ENCODE peak calls at places on chromosome 16, in ten cellular contexts. X, L, I, H, J, Q, R, V, U and D are unnamed samples.

GRCh38 chr16:72085002-72085401 is 8.4 kb downstream of the TXNL4B start:
- DNase-seq in X (no peak), J (no peak), U (no peak), I (no peak), L (peak), V (no peak), H (no peak), R (no peak), Q (no peak), D (no peak)

GRCh38 chr16:642189-643049 is 791 bp downstream of the MCRIP2 start:
- DNase-seq in U (no peak), V (no peak), J (no peak), Q (no peak), I (peak), H (peak), X (no peak), L (peak), R (peak), D (peak)

GRCh38 chr16:66603537-66604375 is 748 bp upstream of the CMTM3 start:
- DNase-seq in H (peak), J (no peak), L (peak), U (no peak), X (peak), V (peak), Q (peak), R (no peak), I (peak), D (peak)

GRCh38 chr16:53429221-53429943 is 4.9 kb upstream of the RBL2 start:
- DNase-seq in U (no peak), X (peak), V (peak), L (no peak), Q (no peak), H (peak), R (no peak), J (peak), I (no peak), D (no peak)

GRCh38 chr16:27233731-27234130 is 30.4 kb downstream of the KDM8 start:
- DNase-seq in R (no peak), H (no peak), I (peak), L (no peak), V (no peak), Q (no peak), X (no peak), J (no peak), U (no peak), D (no peak)

GRCh38 chr16:24163935-24164334 is 92.2 kb upstream of the CACNG3 start:
- DNase-seq in Q (no peak), H (no peak), R (no peak), X (no peak), L (no peak), I (no peak), V (no peak), U (no peak), J (no peak), D (peak)

GRCh38 chr16:22694887-22695382 is 119.0 kb upstream of the HS3ST2 start:
- DNase-seq in H (peak), J (peak), L (peak), R (no peak), V (peak), I (no peak), Q (peak), X (peak), U (no peak), D (no peak)

GRCh38 chr16:9138731-9139501 is 47.5 kb downstream of the HAPSTR1 start:
- DNase-seq in L (peak), J (no peak), X (peak), U (peak), H (peak), V (peak), Q (no peak), I (peak), R (peak), D (peak)

GRCh38 chr16:67397812-67398545 is 4.7 kb upstream of the TPPP3 start:
- DNase-seq in U (no peak), Q (no peak), R (peak), L (no peak), X (no peak), J (no peak), H (no peak), I (peak), V (no peak), D (no peak)

GRCh38 chr16:54165174-54165911 is 121.2 kb downstream of the IRX3 start:
- DNase-seq in X (no peak), H (no peak), R (no peak), Q (no peak), I (no peak), J (no peak), L (no peak), U (no peak), V (no peak), D (peak)

GRCh38 chr16:82044585-82044911 is 9.5 kb downstream of the HSD17B2 start:
- DNase-seq in I (no peak), H (peak), R (no peak), L (no peak), Q (no peak), V (no peak), J (no peak), U (no peak), X (no peak), D (no peak)

GRCh38 chr16:89115216-89115949 is 21.7 kb downstream of the ACSF3 start:
- DNase-seq in U (peak), X (peak), Q (no peak), L (peak), R (no peak), J (no peak), V (peak), H (peak), I (peak), D (no peak)

GRCh38 chr16:59355704-59356103 is 621.6 kb upstream of the GOT2 start:
- DNase-seq in R (no peak), X (no peak), U (no peak), I (no peak), V (no peak), L (no peak), Q (no peak), J (no peak), H (no peak), D (no peak)

GRCh38 chr16:31093132-31093703 is 1.4 kb downstream of the VKORC1 start:
- DNase-seq in I (peak), U (peak), H (peak), L (no peak), V (peak), X (no peak), J (no peak), Q (no peak), R (peak), D (peak)

GRCh38 chr16:67528870-67529638 is 425 bp downstream of the RIPOR1 start:
- DNase-seq in Q (no peak), J (no peak), R (peak), X (no peak), L (peak), H (peak), I (peak), U (no peak), V (no peak), D (peak)

GRCh38 chr16:55508941-55509920 is at the start of gene LPCAT2:
- DNase-seq in J (no peak), I (no peak), X (peak), V (peak), U (peak), L (peak), Q (peak), R (peak), H (peak), D (peak)

GRCh38 chr16:47905771-47906170 is 250.0 kb downstream of the ABCC12 start:
- DNase-seq in J (no peak), V (peak), X (peak), R (no peak), H (peak), I (no peak), U (no peak), Q (peak), L (no peak), D (no peak)

GRCh38 chr16:56450275-56450889 is 750 bp downstream of the NUDT21 start:
- DNase-seq in H (peak), U (no peak), I (peak), X (no peak), V (no peak), Q (no peak), J (no peak), R (peak), L (no peak), D (no peak)

GRCh38 chr16:65658339-65659275 is 536.7 kb upstream of the CDH11 start:
- DNase-seq in V (peak), R (peak), I (no peak), X (peak), U (peak), J (peak), Q (peak), H (peak), L (no peak), D (no peak)

GRCh38 chr16:49531425-49531824 is 157.8 kb downstream of the C16orf78 start:
- DNase-seq in L (no peak), V (no peak), R (no peak), U (no peak), J (no peak), Q (no peak), I (no peak), X (no peak), H (no peak), D (no peak)

GRCh38 chr16:81634380-81635121 is 144.5 kb upstream of the PLCG2 start:
- DNase-seq in L (no peak), U (no peak), X (peak), J (no peak), R (peak), H (peak), V (peak), Q (no peak), I (no peak), D (no peak)

GRCh38 chr16:47928008-47928407 is 227.8 kb downstream of the ABCC12 start:
- DNase-seq in V (no peak), I (peak), L (no peak), R (peak), Q (no peak), X (no peak), J (no peak), H (no peak), U (no peak), D (peak)

GRCh38 chr16:72198021-72198420 is 26.1 kb upstream of the PMFBP1 start:
- DNase-seq in U (no peak), L (peak), H (peak), V (peak), J (peak), R (no peak), I (no peak), Q (peak), X (peak), D (no peak)

GRCh38 chr16:15435216-15435864 is 952 bp downstream of the BMERB1 start:
- DNase-seq in H (no peak), Q (no peak), U (no peak), L (no peak), X (no peak), J (no peak), R (peak), V (no peak), I (no peak), D (no peak)

GRCh38 chr16:15439102-15439501 is 4.7 kb downstream of the BMERB1 start:
- DNase-seq in X (no peak), V (no peak), J (no peak), R (no peak), L (no peak), U (no peak), Q (no peak), H (no peak), I (no peak), D (no peak)

GRCh38 chr16:15434425-15435215 is at the start of gene BMERB1:
- DNase-seq in Q (no peak), H (peak), V (peak), X (peak), R (peak), I (no peak), J (no peak), L (peak), U (peak), D (peak)

DNA sequence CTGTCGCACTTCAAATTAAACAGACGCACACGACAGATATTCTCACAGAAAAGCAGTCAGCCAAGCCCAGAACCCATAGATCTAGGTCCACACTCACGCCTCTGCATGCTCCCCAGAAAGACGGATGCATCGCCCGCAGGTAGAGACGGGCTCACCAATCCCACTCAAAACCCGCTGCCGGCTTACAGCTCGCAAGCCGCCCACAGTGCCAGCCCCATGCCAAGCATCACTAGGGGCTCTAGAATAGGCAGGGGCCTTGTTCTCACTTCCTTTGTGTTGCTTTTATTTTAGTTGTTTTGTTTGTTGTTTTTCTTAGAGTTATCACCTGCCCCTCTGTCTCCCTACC is 336 bp upstream of the BMERB1 start:
- DNase-seq in Q (no peak), U (no peak), H (no peak), L (no peak), J (no peak), V (no peak), I (no peak), R (no peak), X (no peak), D (peak)
- H3K4me3 ChIP-seq in Q (peak), U (peak), H (peak), L (peak), J (peak), V (peak), I (no peak), R (peak), X (peak), D (peak)

GRCh38 chr16:29860218-29860617 is 2.8 kb downstream of the CDIPT start:
- DNase-seq in J (no peak), L (no peak), I (no peak), U (no peak), V (no peak), X (no peak), Q (no peak), R (no peak), H (no peak), D (no peak)

GRCh38 chr16:29862383-29862883 is 593 bp downstream of the CDIPT start:
- DNase-seq in H (no peak), I (no peak), U (no peak), Q (no peak), L (no peak), V (no peak), J (no peak), R (no peak), X (no peak), D (peak)

GRCh38 chr16:29862884-29863668 is at the start of gene CDIPT:
- DNase-seq in H (peak), X (peak), V (peak), Q (peak), L (peak), I (peak), J (peak), R (peak), U (peak), D (peak)

GRCh38 chr16:29864205-29864604 is 1.2 kb upstream of the CDIPT start:
- DNase-seq in R (no peak), J (no peak), L (no peak), Q (no peak), X (no peak), H (no peak), V (no peak), U (no peak), I (no peak), D (no peak)

DNA sequence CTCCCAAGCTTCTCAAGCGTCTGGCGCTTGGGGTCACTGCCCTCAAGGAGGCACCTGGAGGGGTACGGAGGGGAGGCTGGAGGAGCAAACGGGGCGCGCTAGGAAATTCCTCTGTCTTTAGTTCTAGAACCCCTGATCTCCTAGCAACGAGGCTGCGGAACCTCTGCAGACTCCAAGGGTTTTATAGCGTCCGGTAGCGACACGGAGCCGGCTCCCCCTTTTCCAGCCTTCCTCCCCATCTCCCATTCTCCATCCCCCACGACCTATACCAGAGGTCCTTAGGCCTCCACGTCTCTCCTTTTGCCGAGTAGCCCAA is 601 bp upstream of the CDIPT start:
- DNase-seq in L (no peak), R (no peak), J (no peak), I (no peak), X (no peak), V (no peak), U (no peak), Q (no peak), H (no peak), D (no peak)
- TF ChIP-seq CTCF in L (no peak), R (no peak), J (no peak), I (no peak), X (no peak), V (no peak), U (peak), Q (no peak), H (no peak), D (no peak)

DNA sequence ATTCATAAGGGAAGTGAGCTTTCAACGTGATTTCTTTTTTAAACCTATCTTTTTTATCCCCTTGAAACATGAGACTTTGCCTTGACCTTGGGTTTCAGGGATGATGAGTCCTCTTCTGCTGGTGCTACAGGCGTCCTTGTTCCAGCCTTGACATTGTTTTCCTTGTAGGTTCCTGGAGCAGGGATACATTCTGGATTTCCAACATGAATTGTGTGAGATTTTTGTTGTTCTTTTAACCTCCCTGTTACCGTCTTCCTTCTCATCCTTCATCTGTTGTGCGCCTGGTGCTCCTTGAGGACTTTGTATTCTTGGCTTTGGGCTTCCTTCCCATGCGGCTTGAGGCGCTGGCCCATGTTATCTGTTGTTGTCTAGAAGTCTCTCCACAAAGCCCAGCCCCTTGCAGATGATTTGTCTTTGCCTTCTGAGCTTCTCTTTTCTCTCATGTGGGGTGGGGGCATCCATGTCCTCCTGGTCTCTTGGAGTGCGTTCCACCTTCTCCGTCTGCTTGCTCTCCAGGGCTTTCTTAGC is 283.6 kb downstream of the SNX29 start:
- DNase-seq in U (no peak), X (no peak), V (no peak), H (no peak), R (no peak), J (no peak), L (no peak), Q (no peak), I (no peak), D (no peak)
- H3K4me3 ChIP-seq in U (no peak), X (no peak), V (no peak), H (no peak), R (no peak), J (no peak), L (no peak), Q (no peak), I (no peak), D (no peak)

GRCh38 chr16:11627292-11627663 is 40.6 kb upstream of the LITAF start:
- DNase-seq in U (no peak), I (no peak), V (no peak), Q (no peak), J (no peak), R (no peak), L (no peak), H (no peak), X (no peak), D (no peak)

GRCh38 chr16:11627822-11628457 is 40.3 kb upstream of the SNN start:
- DNase-seq in I (no peak), V (no peak), H (peak), R (no peak), X (no peak), J (peak), L (peak), Q (peak), U (peak), D (no peak)

GRCh38 chr16:11624645-11625607 is 38.2 kb upstream of the LITAF start:
- DNase-seq in Q (no peak), U (no peak), X (no peak), V (no peak), J (no peak), H (no peak), L (no peak), R (no peak), I (no peak), D (no peak)

GRCh38 chr16:11625769-11626168 is 39.0 kb upstream of the LITAF start:
- DNase-seq in U (no peak), X (no peak), R (no peak), I (no peak), V (no peak), H (no peak), L (no peak), Q (no peak), J (no peak), D (no peak)

GRCh38 chr16:11626657-11627291 is 40.1 kb upstream of the LITAF start:
- DNase-seq in Q (no peak), L (no peak), X (no peak), V (no peak), J (no peak), U (no peak), I (no peak), R (no peak), H (no peak), D (no peak)
- TF ChIP-seq CTCF in Q (no peak), L (no peak), X (no peak), V (no peak), J (no peak), U (no peak), I (no peak), R (no peak), H (no peak), D (no peak)

GRCh38 chr16:3152022-3152272 is 17.1 kb downstream of the ZNF213 start:
- DNase-seq in R (peak), Q (no peak), U (no peak), X (no peak), L (no peak), I (no peak), H (no peak), V (no peak), J (no peak), D (no peak)
- H3K4me3 ChIP-seq in R (peak), Q (peak), U (peak), X (peak), L (peak), I (peak), H (peak), V (peak), J (peak), D (peak)

GRCh38 chr16:70796301-70796700 is 4.7 kb downstream of the VAC14 start:
- DNase-seq in X (no peak), R (no peak), V (no peak), H (no peak), J (no peak), Q (no peak), L (no peak), I (no peak), U (no peak), D (no peak)
- TF ChIP-seq CTCF in X (no peak), R (no peak), V (no peak), H (no peak), J (no peak), Q (no peak), L (no peak), I (no peak), U (no peak), D (no peak)